ENCODE peak calls at places on chromosome 6, in ten cellular contexts. S is AG09309, Y is astrocyte, D is cardiac muscle cell, N is A673, T is endothelial cell of umbilical vein, B is ascending aorta, V is fibroblast of lung, O is HL-60, W is epithelial cell of esophagus. R is an unnamed sample.
A peak's percentile ranks its signal among the peaks of the same experiment; 100 is the strongest.

GRCh38 chr6:138815797-138816528 is 20.1 kb downstream of the ECT2L start:
- DNase-seq in S (peak; percentile 45), Y (peak; percentile 56), D (peak; percentile 61), N (peak; percentile 74), T (peak; percentile 67), B (no peak), V (peak; percentile 66), O (no peak), W (peak; percentile 75), R (peak; percentile 29)

GRCh38 chr6:6712979-6713514 is 124.5 kb downstream of the LY86 start:
- DNase-seq in S (no peak), Y (no peak), D (peak; percentile 23), N (no peak), T (no peak), B (no peak), V (peak; percentile 12), O (peak; percentile 77), W (peak; percentile 50), R (no peak)

GRCh38 chr6:139711714-139712585 is 337.5 kb upstream of the CITED2 start:
- DNase-seq in S (no peak), Y (peak; percentile 52), D (no peak), N (no peak), T (no peak), B (no peak), V (peak; percentile 64), O (no peak), W (peak; percentile 76), R (no peak)

GRCh38 chr6:118283759-118284158 is 264.3 kb upstream of the PLN start:
- DNase-seq in S (no peak), Y (peak; percentile 37), D (peak; percentile 78), N (peak; percentile 70), T (peak; percentile 64), B (peak; percentile 80), V (peak; percentile 55), O (no peak), W (peak; percentile 62), R (no peak)

GRCh38 chr6:39834866-39835265 is 42.7 kb downstream of the DAAM2 start:
- DNase-seq in S (no peak), Y (no peak), D (no peak), N (no peak), T (no peak), B (no peak), V (no peak), O (no peak), W (no peak), R (no peak)

GRCh38 chr6:117477988-117478852 is 4.3 kb upstream of the DCBLD1 start:
- DNase-seq in S (no peak), Y (no peak), D (peak; percentile 27), N (peak; percentile 16), T (peak; percentile 43), B (no peak), V (no peak), O (no peak), W (peak; percentile 33), R (no peak)

GRCh38 chr6:61711849-61712248 is 574.2 kb downstream of the KHDRBS2 start:
- DNase-seq in S (no peak), Y (no peak), D (peak; percentile 30), N (no peak), T (no peak), B (no peak), V (no peak), O (no peak), W (no peak), R (no peak)

GRCh38 chr6:16316741-16317251 is 78.4 kb downstream of the GMPR start:
- DNase-seq in S (no peak), Y (peak; percentile 85), D (peak; percentile 58), N (peak; percentile 70), T (peak; percentile 32), B (peak; percentile 64), V (peak; percentile 88), O (no peak), W (peak; percentile 61), R (no peak)

GRCh38 chr6:100461273-100461919 is 3.3 kb downstream of the SIM1 start:
- DNase-seq in S (no peak), Y (no peak), D (no peak), N (peak; percentile 59), T (peak; percentile 68), B (no peak), V (peak; percentile 18), O (no peak), W (no peak), R (no peak)

GRCh38 chr6:2818593-2818992 is 23.1 kb downstream of the SERPINB1 start:
- DNase-seq in S (no peak), Y (peak; percentile 68), D (no peak), N (no peak), T (peak; percentile 88), B (no peak), V (peak; percentile 74), O (no peak), W (peak; percentile 69), R (no peak)

GRCh38 chr6:67935976-67936477 is 699.1 kb upstream of the ADGRB3 start:
- DNase-seq in S (no peak), Y (no peak), D (no peak), N (peak; percentile 55), T (no peak), B (no peak), V (no peak), O (no peak), W (no peak), R (no peak)

DNA sequence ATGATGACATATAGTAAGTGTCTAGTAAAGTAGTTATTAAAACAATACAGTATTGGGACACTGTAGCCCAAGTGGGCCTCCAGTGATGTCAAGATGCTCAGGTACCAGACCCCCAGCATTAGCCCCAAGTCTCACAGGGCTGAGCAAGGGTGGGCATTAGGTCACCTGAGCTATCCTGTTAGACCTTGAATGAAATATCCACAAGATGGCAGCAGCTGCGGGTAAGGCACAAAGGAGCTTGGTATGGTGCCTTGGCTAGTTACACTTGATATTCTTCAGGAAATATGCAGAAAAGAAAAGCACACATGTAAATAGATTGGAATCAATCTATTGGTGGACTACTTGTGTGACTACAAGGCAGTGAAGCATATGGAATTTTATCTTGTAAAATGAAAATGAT is 701.8 kb upstream of the ADGRB3 start:
- DNase-seq in S (no peak), Y (no peak), D (no peak), N (peak; percentile 30), T (no peak), B (no peak), V (no peak), O (no peak), W (peak; percentile 10), R (no peak)
- TF ChIP-seq CTCF in S (no peak), Y (no peak), D (no peak), N (peak; percentile 55), T (no peak), B (no peak), V (no peak), O (no peak), W (peak; percentile 15), R (peak; percentile 16)

DNA sequence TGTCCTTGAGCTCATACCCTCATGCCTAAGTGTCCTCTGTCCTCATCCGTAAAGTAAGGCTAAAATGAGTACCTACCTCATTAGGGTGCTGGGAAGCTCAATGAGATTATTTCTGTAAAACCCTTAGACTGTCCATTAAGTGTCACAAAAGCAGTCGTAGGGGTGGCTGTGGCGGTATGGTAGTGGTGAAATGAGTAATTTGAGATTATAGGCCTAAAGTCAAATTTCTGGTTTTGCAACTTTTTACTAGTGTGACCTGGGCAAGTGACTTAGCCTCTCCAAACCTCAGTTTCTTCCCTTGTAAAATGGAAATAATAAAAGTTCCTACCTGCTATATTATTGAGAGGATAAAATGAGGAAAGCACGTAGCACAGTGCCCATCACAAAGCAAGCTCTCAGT is 148.2 kb upstream of the AKAP12 start:
- DNase-seq in S (no peak), Y (no peak), D (no peak), N (no peak), T (no peak), B (no peak), V (no peak), O (no peak), W (no peak), R (no peak)
- H3K4me3 ChIP-seq in S (no peak overlapping the region), Y (no peak overlapping the region), D (no peak overlapping the region), N (no peak overlapping the region), T (no peak overlapping the region), B (no peak overlapping the region), V (no peak overlapping the region), O (no peak overlapping the region), W (no peak overlapping the region), R (no peak overlapping the region)

GRCh38 chr6:114453737-114454276 is 111.0 kb upstream of the HS3ST5 start:
- DNase-seq in S (no peak), Y (no peak), D (no peak), N (no peak), T (no peak), B (no peak), V (no peak), O (no peak), W (no peak), R (no peak)
- TF ChIP-seq CTCF in S (no peak), Y (no peak), D (no peak), N (no peak), T (no peak), B (no peak), V (no peak), O (no peak), W (no peak), R (no peak)

GRCh38 chr6:36357872-36358234 is 21.2 kb upstream of the BNIP5 start:
- DNase-seq in S (no peak), Y (no peak), D (no peak), N (no peak), T (no peak), B (no peak), V (no peak), O (no peak), W (no peak), R (no peak)

GRCh38 chr6:36362551-36363389 is 24.7 kb downstream of the ETV7 start:
- DNase-seq in S (no peak), Y (no peak), D (no peak), N (no peak), T (no peak), B (no peak), V (no peak), O (peak; percentile 75), W (no peak), R (no peak)

GRCh38 chr6:36358235-36358915 is 21.7 kb upstream of the BNIP5 start:
- DNase-seq in S (no peak), Y (peak; percentile 88), D (no peak), N (no peak), T (peak; percentile 62), B (peak; percentile 79), V (peak; percentile 87), O (no peak), W (no peak), R (peak; percentile 19)

GRCh38 chr6:36361071-36361470 is 24.4 kb upstream of the BNIP5 start:
- DNase-seq in S (no peak), Y (no peak), D (no peak), N (no peak), T (no peak), B (no peak), V (no peak), O (no peak), W (no peak), R (no peak)

DNA sequence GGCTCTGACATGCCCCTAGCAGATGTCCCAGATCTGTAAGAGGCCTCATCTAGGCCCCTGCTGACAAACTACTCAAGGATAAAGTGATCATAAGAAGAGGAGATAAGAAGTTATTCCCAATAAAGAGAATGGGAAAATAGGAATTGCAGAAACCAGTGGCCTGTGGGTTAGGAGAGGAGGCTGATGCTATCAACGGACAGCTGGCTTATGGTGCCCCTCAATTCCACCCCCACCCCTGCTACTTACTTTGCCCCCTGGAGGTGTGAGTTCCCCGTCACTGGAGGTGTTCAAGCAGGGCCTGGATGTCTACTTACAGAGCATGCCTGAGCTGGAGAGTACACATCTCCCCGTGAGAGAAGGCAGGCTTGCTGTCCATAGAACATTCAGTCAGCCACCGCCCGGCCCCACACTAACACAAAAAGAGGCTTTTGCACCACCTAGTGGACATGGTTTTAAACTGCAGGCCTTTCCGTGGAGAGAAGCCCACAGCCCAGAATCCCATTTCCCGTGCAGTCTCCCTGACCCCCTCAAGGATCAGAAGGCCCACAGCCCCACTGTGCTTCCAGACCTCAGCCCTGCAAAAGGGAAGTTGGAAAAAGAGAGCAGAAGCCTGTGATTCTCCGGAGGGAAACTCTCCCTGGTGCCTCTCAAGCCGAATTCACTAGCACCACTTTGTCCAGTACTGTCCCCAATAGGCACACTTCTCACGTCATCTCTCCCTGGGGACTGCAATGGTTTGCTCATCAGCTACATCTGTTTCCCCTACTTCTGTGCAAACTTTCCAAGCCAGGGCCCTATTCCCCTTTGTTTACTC is 23.8 kb upstream of the BNIP5 start:
- DNase-seq in S (no peak), Y (peak; percentile 56), D (peak; percentile 93), N (peak; percentile 87), T (peak; percentile 69), B (peak; percentile 88), V (peak; percentile 66), O (peak; percentile 47), W (peak; percentile 71), R (no peak)
- H3K4me3 ChIP-seq in S (no peak overlapping the region), Y (no peak overlapping the region), D (no peak overlapping the region), N (no peak overlapping the region), T (no peak overlapping the region), B (no peak overlapping the region), V (no peak overlapping the region), O (no peak overlapping the region), W (no peak overlapping the region), R (no peak overlapping the region)

R was measured in epithelial cell of proximal tubule.